ENCODE peak calls at places on chromosomes 3 and 15, in eight cellular contexts. Y, N, C, V, H, W, I and Z are unnamed samples.
A peak's percentile ranks its signal among the peaks of the same experiment; 100 is the strongest.

GRCh38 chr15:82165948-82166376 is 96.6 kb downstream of the EFL1 start:
- DNase-seq in Y (no peak), N (no peak), C (no peak), V (no peak), H (peak; percentile 72), W (no peak), I (no peak), Z (no peak)

GRCh38 chr3:124360626-124361025 is 368.7 kb upstream of the ROPN1 start:
- DNase-seq in Y (no peak), N (no peak), C (no peak), V (no peak), H (no peak), W (no peak), I (no peak), Z (no peak)

GRCh38 chr3:18246336-18247060 is 178.6 kb downstream of the SATB1 start:
- DNase-seq in Y (no peak), N (no peak), C (no peak), V (no peak), H (peak; percentile 47), W (no peak), I (no peak), Z (no peak)

GRCh38 chr15:34055868-34056595 is 17.0 kb upstream of the AVEN start:
- DNase-seq in Y (peak; percentile 64), N (no peak), C (no peak), V (no peak), H (peak; percentile 60), W (peak; percentile 20), I (no peak), Z (no peak)

GRCh38 chr15:62691008-62691407 is 351.5 kb upstream of the TPM1 start:
- DNase-seq in Y (no peak), N (no peak), C (no peak), V (no peak), H (no peak), W (no peak), I (no peak), Z (no peak)

GRCh38 chr15:40925863-40926658 is 3.1 kb upstream of the DLL4 start:
- DNase-seq in Y (no peak), N (no peak), C (no peak), V (no peak), H (peak; percentile 55), W (no peak), I (no peak), Z (no peak)

GRCh38 chr3:143975549-143976152 is 4.0 kb downstream of the DIPK2A start:
- DNase-seq in Y (peak; percentile 29), N (no peak), C (no peak), V (no peak), H (peak; percentile 87), W (peak; percentile 52), I (no peak), Z (no peak)

GRCh38 chr3:62370112-62371031 is 3.0 kb downstream of the FEZF2 start:
- DNase-seq in Y (no peak), N (no peak), C (no peak), V (no peak), H (peak; percentile 34), W (no peak), I (no peak), Z (no peak)

GRCh38 chr3:152047465-152047864 is 174.0 kb downstream of the SUCNR1 start:
- DNase-seq in Y (no peak), N (no peak), C (no peak), V (no peak), H (peak; percentile 79), W (no peak), I (no peak), Z (peak; percentile 36)

GRCh38 chr3:114758828-114759709 is 388.0 kb downstream of the ZBTB20 start:
- DNase-seq in Y (no peak), N (no peak), C (peak; percentile 83), V (no peak), H (peak; percentile 92), W (no peak), I (no peak), Z (no peak)

GRCh38 chr3:153624310-153625030 is 462.4 kb downstream of the RAP2B start:
- DNase-seq in Y (no peak), N (no peak), C (no peak), V (no peak), H (no peak), W (no peak), I (no peak), Z (no peak)

GRCh38 chr15:63896336-63897115 is 62.8 kb upstream of the HERC1 start:
- DNase-seq in Y (peak; percentile 44), N (no peak), C (no peak), V (peak; percentile 40), H (peak; percentile 77), W (peak; percentile 61), I (peak; percentile 54), Z (no peak)

GRCh38 chr3:141845407-141846049 is 30.9 kb upstream of the ATP1B3 start:
- DNase-seq in Y (no peak), N (no peak), C (no peak), V (no peak), H (no peak), W (no peak), I (peak; percentile 23), Z (no peak)

GRCh38 chr3:189981668-189982067 is 139.0 kb downstream of the P3H2 start:
- DNase-seq in Y (peak; percentile 54), N (no peak), C (no peak), V (no peak), H (peak; percentile 91), W (peak; percentile 85), I (no peak), Z (no peak)

GRCh38 chr15:52466134-52466701 is 62.5 kb downstream of the MYO5A start:
- DNase-seq in Y (no peak), N (no peak), C (no peak), V (peak; percentile 45), H (peak; percentile 35), W (no peak), I (no peak), Z (no peak)

GRCh38 chr15:52765779-52766178 is 24.4 kb downstream of the ONECUT1 start:
- DNase-seq in Y (no peak), N (no peak), C (no peak), V (no peak), H (peak; percentile 41), W (peak; percentile 3), I (no peak), Z (no peak)

GRCh38 chr3:171270541-171270940 is 189.7 kb downstream of the TNIK start:
- DNase-seq in Y (no peak), N (no peak), C (no peak), V (no peak), H (no peak), W (no peak), I (no peak), Z (no peak)

GRCh38 chr3:69115731-69116130 is 6.7 kb downstream of the LMOD3 start:
- DNase-seq in Y (no peak), N (no peak), C (no peak), V (no peak), H (peak; percentile 80), W (no peak), I (no peak), Z (no peak)